ENCODE peak calls at places on chromosomes 12 and 14, in seven cellular contexts. One of them, this sample, is unnamed.
A peak's percentile ranks its signal among the peaks of the same experiment; 100 is the strongest.

GRCh38 chr14:90733139-90733808 is 83.0 kb downstream of the TTC7B start:
- DNase-seq in COR-L47: no peak
- DNase-seq in fibroblast of villous mesenchyme: no peak
- DNase-seq in Caki2: no peak
- DNase-seq in prostate gland: peak; percentile 36
- DNase-seq in GM13977: no peak
- DNase-seq in anterior cingulate cortex: no peak
- DNase-seq in this sample: no peak

GRCh38 chr12:54588110-54588831 is at the start of gene PPP1R1A:
- DNase-seq in COR-L47: no peak
- DNase-seq in fibroblast of villous mesenchyme: no peak
- DNase-seq in Caki2: no peak
- DNase-seq in prostate gland: no peak
- DNase-seq in GM13977: no peak
- DNase-seq in anterior cingulate cortex: no peak
- DNase-seq in this sample: no peak

GRCh38 chr12:89064780-89065179 is 287.5 kb downstream of the DUSP6 start:
- DNase-seq in COR-L47: no peak
- DNase-seq in fibroblast of villous mesenchyme: no peak
- DNase-seq in Caki2: peak; percentile 66
- DNase-seq in prostate gland: no peak
- DNase-seq in GM13977: no peak
- DNase-seq in anterior cingulate cortex: no peak
- DNase-seq in this sample: peak; percentile 76

GRCh38 chr12:87231818-87232217 is 797.4 kb downstream of the C12orf50 start:
- DNase-seq in COR-L47: no peak
- DNase-seq in fibroblast of villous mesenchyme: peak; percentile 40
- DNase-seq in Caki2: no peak
- DNase-seq in prostate gland: no peak
- DNase-seq in GM13977: no peak
- DNase-seq in anterior cingulate cortex: no peak
- DNase-seq in this sample: no peak

GRCh38 chr12:109497675-109498074 is 20.2 kb downstream of the UBE3B start:
- DNase-seq in COR-L47: no peak
- DNase-seq in fibroblast of villous mesenchyme: peak; percentile 19
- DNase-seq in Caki2: no peak
- DNase-seq in prostate gland: no peak
- DNase-seq in GM13977: no peak
- DNase-seq in anterior cingulate cortex: no peak
- DNase-seq in this sample: no peak

GRCh38 chr12:129871991-129872969 is 31.5 kb downstream of the TMEM132D start:
- DNase-seq in COR-L47: peak; percentile 49
- DNase-seq in fibroblast of villous mesenchyme: no peak
- DNase-seq in Caki2: no peak
- DNase-seq in prostate gland: no peak
- DNase-seq in GM13977: no peak
- DNase-seq in anterior cingulate cortex: no peak
- DNase-seq in this sample: no peak

GRCh38 chr12:10722502-10722904 is 620 bp downstream of the YBX3 start:
- DNase-seq in COR-L47: no peak
- DNase-seq in fibroblast of villous mesenchyme: peak; percentile 56
- DNase-seq in Caki2: no peak
- DNase-seq in prostate gland: no peak
- DNase-seq in GM13977: peak; percentile 78
- DNase-seq in anterior cingulate cortex: no peak
- DNase-seq in this sample: peak; percentile 26

GRCh38 chr14:104078031-104078455 is 7.5 kb upstream of the ASPG start:
- DNase-seq in COR-L47: peak; percentile 94
- DNase-seq in fibroblast of villous mesenchyme: peak; percentile 87
- DNase-seq in Caki2: peak; percentile 75
- DNase-seq in prostate gland: peak; percentile 85
- DNase-seq in GM13977: peak; percentile 95
- DNase-seq in anterior cingulate cortex: peak; percentile 66
- DNase-seq in this sample: peak; percentile 60

GRCh38 chr14:34081576-34082136 is 130.8 kb upstream of the EGLN3 start:
- DNase-seq in COR-L47: peak; percentile 7
- DNase-seq in fibroblast of villous mesenchyme: peak; percentile 52
- DNase-seq in Caki2: no peak
- DNase-seq in prostate gland: no peak
- DNase-seq in GM13977: no peak
- DNase-seq in anterior cingulate cortex: no peak
- DNase-seq in this sample: peak; percentile 67

GRCh38 chr14:73245401-73246325 is 8.4 kb downstream of the PAPLN start:
- DNase-seq in COR-L47: no peak
- DNase-seq in fibroblast of villous mesenchyme: no peak
- DNase-seq in Caki2: no peak
- DNase-seq in prostate gland: no peak
- DNase-seq in GM13977: peak; percentile 75
- DNase-seq in anterior cingulate cortex: no peak
- DNase-seq in this sample: no peak

GRCh38 chr12:111430418-111431353 is 25.0 kb downstream of the SH2B3 start:
- DNase-seq in COR-L47: no peak
- DNase-seq in fibroblast of villous mesenchyme: no peak
- DNase-seq in Caki2: no peak
- DNase-seq in prostate gland: no peak
- DNase-seq in GM13977: peak; percentile 64
- DNase-seq in anterior cingulate cortex: no peak
- DNase-seq in this sample: no peak

GRCh38 chr12:127083028-127083949 is 1183.7 kb upstream of the TMEM132C start:
- DNase-seq in COR-L47: peak; percentile 70
- DNase-seq in fibroblast of villous mesenchyme: peak; percentile 78
- DNase-seq in Caki2: peak; percentile 77
- DNase-seq in prostate gland: no peak
- DNase-seq in GM13977: peak; percentile 47
- DNase-seq in anterior cingulate cortex: no peak
- DNase-seq in this sample: peak; percentile 85

GRCh38 chr14:102986810-102987579 is 64.5 kb downstream of the AMN start:
- DNase-seq in COR-L47: no peak
- DNase-seq in fibroblast of villous mesenchyme: peak; percentile 79
- DNase-seq in Caki2: no peak
- DNase-seq in prostate gland: peak; percentile 66
- DNase-seq in GM13977: no peak
- DNase-seq in anterior cingulate cortex: no peak
- DNase-seq in this sample: no peak

GRCh38 chr14:50943943-50944646 is at the start of gene PYGL:
- DNase-seq in COR-L47: peak; percentile 23
- DNase-seq in fibroblast of villous mesenchyme: peak; percentile 73
- DNase-seq in Caki2: peak; percentile 78
- DNase-seq in prostate gland: peak; percentile 65
- DNase-seq in GM13977: peak; percentile 70
- DNase-seq in anterior cingulate cortex: peak; percentile 21
- DNase-seq in this sample: peak; percentile 22

GRCh38 chr12:54749191-54749818 is 101.1 kb upstream of the DCD start:
- DNase-seq in COR-L47: no peak
- DNase-seq in fibroblast of villous mesenchyme: peak; percentile 48
- DNase-seq in Caki2: no peak
- DNase-seq in prostate gland: peak; percentile 23
- DNase-seq in GM13977: peak; percentile 52
- DNase-seq in anterior cingulate cortex: no peak
- DNase-seq in this sample: peak; percentile 21

This sample was measured in RCC 7860.